ENCODE peak calls at places on chromosomes 5 and 9, in six cellular contexts. I, W, L, P, X and N are unnamed samples.

GRCh38 chr5:151571270-151572173 is 19.6 kb downstream of the FAT2 start:
- DNase-seq in I (no peak), W (no peak), L (no peak), P (peak; percentile 35), X (no peak), N (no peak)

GRCh38 chr9:744046-744712 is 97.3 kb upstream of the DMRT1 start:
- DNase-seq in I (no peak), W (no peak), L (no peak), P (no peak), X (no peak), N (no peak)

GRCh38 chr5:179168636-179169035 is 108.5 kb downstream of the ZNF354C start:
- DNase-seq in I (no peak), W (no peak), L (no peak), P (no peak), X (no peak), N (no peak)

GRCh38 chr5:10724799-10725507 is 36.1 kb downstream of the DAP start:
- DNase-seq in I (peak; percentile 31), W (no peak), L (peak; percentile 93), P (peak; percentile 51), X (peak; percentile 52), N (peak; percentile 60)

GRCh38 chr5:82174128-82174918 is 103.8 kb downstream of the RPS23 start:
- DNase-seq in I (no peak), W (peak; percentile 51), L (peak; percentile 85), P (no peak), X (peak; percentile 31), N (peak; percentile 59)

GRCh38 chr5:77628840-77629552 is 9.5 kb downstream of the OTP start:
- DNase-seq in I (no peak), W (no peak), L (no peak), P (no peak), X (no peak), N (no peak)

GRCh38 chr5:96876292-96876850 is at the start of gene ERAP2:
- DNase-seq in I (no peak), W (no peak), L (peak; percentile 52), P (no peak), X (no peak), N (no peak)

GRCh38 chr5:65808818-65809217 is 86.8 kb downstream of the NLN start:
- DNase-seq in I (no peak), W (no peak), L (peak; percentile 62), P (no peak), X (no peak), N (no peak)

GRCh38 chr5:3590253-3590966 is 5.2 kb upstream of the IRX1 start:
- DNase-seq in I (no peak), W (no peak), L (no peak), P (no peak), X (no peak), N (no peak)

GRCh38 chr5:124599048-124599973 is 147.1 kb downstream of the ZNF608 start:
- DNase-seq in I (no peak), W (no peak), L (peak; percentile 61), P (peak; percentile 73), X (no peak), N (no peak)

GRCh38 chr9:16425572-16425971 is 444.9 kb downstream of the BNC2 start:
- DNase-seq in I (no peak), W (no peak), L (peak; percentile 81), P (no peak), X (no peak), N (no peak)

GRCh38 chr9:105696219-105696793 is 2.0 kb downstream of the TMEM38B start:
- DNase-seq in I (no peak), W (no peak), L (no peak), P (no peak), X (no peak), N (no peak)

GRCh38 chr9:81125446-81126092 is 563.8 kb downstream of the TLE1 start:
- DNase-seq in I (no peak), W (no peak), L (peak; percentile 53), P (no peak), X (no peak), N (no peak)

GRCh38 chr9:21616082-21616778 is 134.1 kb upstream of the IFNE start:
- DNase-seq in I (no peak), W (no peak), L (peak; percentile 98), P (no peak), X (no peak), N (no peak)

GRCh38 chr5:41559184-41559583 is 48.8 kb upstream of the PLCXD3 start:
- DNase-seq in I (no peak), W (no peak), L (no peak), P (no peak), X (no peak), N (no peak)

GRCh38 chr5:102930244-102930643 is 175.1 kb downstream of the PAM start:
- DNase-seq in I (no peak), W (no peak), L (no peak), P (no peak), X (no peak), N (no peak)

GRCh38 chr9:73349476-73349875 is 197.8 kb downstream of the ANXA1 start:
- DNase-seq in I (no peak), W (no peak), L (no peak), P (no peak), X (no peak), N (no peak)

GRCh38 chr5:66149950-66150349 is 5.8 kb downstream of the SREK1 start:
- DNase-seq in I (no peak), W (no peak), L (no peak), P (no peak), X (no peak), N (no peak)

GRCh38 chr5:74227081-74227480 is 413.4 kb downstream of the ENC1 start:
- DNase-seq in I (no peak), W (no peak), L (no peak), P (no peak), X (no peak), N (no peak)

GRCh38 chr9:123339666-123340414 is 16.2 kb upstream of the CRB2 start:
- DNase-seq in I (no peak), W (no peak), L (no peak), P (no peak), X (no peak), N (no peak)

GRCh38 chr9:36731576-36731975 is 158.9 kb downstream of the MELK start:
- DNase-seq in I (no peak), W (no peak), L (peak; percentile 74), P (no peak), X (no peak), N (no peak)

GRCh38 chr9:129724456-129725190 is 28.2 kb downstream of the PTGES start:
- DNase-seq in I (no peak), W (no peak), L (no peak), P (no peak), X (no peak), N (no peak)

DNA sequence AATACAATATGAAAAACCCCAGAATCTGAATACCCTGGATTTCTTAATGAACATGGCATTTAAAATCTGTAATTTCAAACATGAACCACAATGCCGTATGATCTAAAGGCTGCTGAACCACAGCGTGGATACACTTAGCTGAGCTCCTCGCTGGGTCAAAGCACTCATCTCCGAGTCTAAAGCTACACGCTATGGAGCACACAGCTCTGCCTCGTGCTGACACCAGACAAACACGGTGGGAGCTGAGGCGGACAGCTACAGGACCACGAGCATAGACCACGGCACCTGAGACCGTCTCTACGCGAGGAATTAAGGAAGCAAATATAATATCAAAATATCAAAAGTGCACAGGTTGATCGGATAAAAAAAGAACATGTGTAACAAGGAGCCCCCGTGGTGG is 42.8 kb upstream of the IPPK start:
- DNase-seq in I (no peak), W (no peak), L (no peak), P (no peak), X (no peak), N (no peak)
- H3K36me3 ChIP-seq in I (peaks cover 16% of the 10 kb centered on the region), W (peaks cover 18% of the 10 kb centered on the region), L (peaks cover 48% of the 10 kb centered on the region), P (peaks cover 2% of the 10 kb centered on the region), X (no peaks in the 10 kb centered on the region), N (peaks cover 52% of the 10 kb centered on the region)

DNA sequence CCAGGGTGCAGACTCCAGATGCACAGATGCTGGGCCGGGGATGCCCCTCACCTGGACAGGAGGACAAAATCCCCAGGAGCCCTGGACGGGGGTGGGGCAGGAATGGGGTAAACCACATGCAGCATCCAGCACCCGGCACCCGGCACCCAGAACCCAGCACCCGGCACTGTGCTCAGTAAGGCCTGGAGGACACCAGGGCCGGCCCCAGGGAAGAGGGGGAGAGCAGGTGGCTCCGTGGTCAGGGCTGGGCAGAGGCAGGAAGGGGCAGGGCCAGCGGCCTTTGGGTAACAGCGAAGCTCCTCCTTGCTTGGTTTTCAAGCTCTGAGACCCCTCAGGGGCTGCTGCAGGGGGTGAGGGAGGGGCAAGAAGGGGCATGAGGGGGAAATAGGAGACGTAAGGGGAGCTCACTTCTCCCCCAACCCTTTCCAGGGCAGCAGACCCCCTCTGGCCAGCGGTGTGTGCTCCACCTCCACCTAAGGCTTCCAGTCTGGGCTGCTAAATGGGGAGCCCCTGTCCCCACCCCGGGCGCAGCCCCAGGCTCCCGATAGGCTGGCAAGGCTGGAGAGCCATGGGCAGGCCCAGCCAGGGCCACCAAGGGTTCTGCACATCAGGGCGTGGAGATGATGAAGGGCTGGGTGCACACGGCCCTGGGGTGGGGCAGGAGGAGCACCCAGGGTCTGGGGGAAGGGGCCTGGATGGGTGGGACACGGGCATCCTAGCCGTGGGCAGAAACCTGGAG is 17.8 kb upstream of the SLC6A19 start:
- DNase-seq in I (no peak), W (no peak), L (no peak), P (no peak), X (no peak), N (no peak)
- H3K4me1 ChIP-seq in I (no peaks in the 10 kb centered on the region), W (no peaks in the 10 kb centered on the region), L (no peaks in the 10 kb centered on the region), P (no peaks in the 10 kb centered on the region), X (no peaks in the 10 kb centered on the region), N (no peaks in the 10 kb centered on the region)

DNA sequence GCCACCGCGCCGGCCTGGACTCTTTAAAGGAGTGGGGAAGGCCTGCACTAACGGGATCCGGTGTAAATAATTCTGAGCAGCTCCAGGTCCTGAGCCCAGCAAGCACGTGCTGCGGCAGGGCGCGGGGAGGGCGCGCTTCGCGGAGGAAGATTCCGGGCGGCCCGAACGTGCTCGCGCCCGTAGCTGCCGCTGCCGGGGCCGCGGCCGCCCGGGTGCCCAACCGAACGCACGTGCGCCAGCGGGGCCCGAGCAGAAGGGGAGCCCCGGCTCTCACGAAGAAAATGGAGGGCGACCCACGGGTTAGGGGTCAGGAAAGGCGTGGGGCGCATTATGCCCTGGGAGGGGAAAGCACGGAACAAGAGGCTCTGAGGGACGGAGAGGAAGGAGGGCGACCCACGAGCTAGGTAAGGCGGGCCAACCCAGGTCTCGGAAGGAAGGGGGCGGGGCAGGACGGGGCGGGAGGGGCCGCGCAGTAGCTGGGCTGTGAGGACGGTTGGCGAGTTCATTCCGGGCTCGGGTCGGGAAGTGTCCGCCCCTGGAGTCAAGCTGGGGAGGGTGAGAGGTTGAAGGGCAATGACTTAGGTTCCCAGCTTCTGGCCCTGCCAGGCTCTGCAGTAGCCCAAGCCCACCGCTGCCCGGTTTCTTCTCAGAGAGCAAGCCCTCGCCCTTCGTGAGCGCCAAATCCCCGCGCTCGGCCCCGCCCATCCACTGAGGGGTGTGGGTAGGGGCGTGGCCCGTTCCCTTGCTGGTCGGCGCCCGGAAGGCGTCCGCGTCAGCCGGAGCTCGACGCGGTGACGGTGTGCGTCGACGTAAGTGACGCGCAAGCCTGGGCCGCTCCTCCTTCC is at the start of gene ZNF131:
- DNase-seq in I (peak; percentile 94), W (peak; percentile 89), L (peak; percentile 98), P (peak; percentile 95), X (peak; percentile 95), N (peak; percentile 97)
- TF ChIP-seq POLR2A in I (peak; percentile 57), W (peak; percentile 80), L (peak; percentile 75), P (peak; percentile 68), X (no peak), N (peak; percentile 27)

GRCh38 chr5:177336603-177337494 is 14.6 kb downstream of the LMAN2 start:
- DNase-seq in I (no peak), W (no peak), L (no peak), P (no peak), X (no peak), N (no peak)
- H3K36me3 ChIP-seq in I (peaks cover 32% of the 10 kb centered on the region), W (peaks cover 22% of the 10 kb centered on the region), L (peaks cover 70% of the 10 kb centered on the region), P (peaks cover 32% of the 10 kb centered on the region), X (no peaks in the 10 kb centered on the region), N (peaks cover 73% of the 10 kb centered on the region)